ENCODE peak calls at places on chromosomes 2 and 18, in seven cellular contexts. L is ovary, V is vagina, E is GM23338, F is suprapubic skin, H is transverse colon, X is spleen. M is an unnamed sample.
A peak's percentile ranks its signal among the peaks of the same experiment; 100 is the strongest.

GRCh38 chr2:32824415-32824814 is 122.3 kb upstream of the LTBP1 start:
- DNase-seq in L (no peak), V (no peak), E (no peak), F (no peak), H (no peak), X (no peak), M (no peak)

GRCh38 chr2:20183373-20183772 is 41.6 kb downstream of the SDC1 start:
- DNase-seq in L (no peak), V (no peak), E (no peak), F (no peak), H (no peak), X (no peak), M (no peak)

GRCh38 chr2:128666596-128666995 is 347.9 kb upstream of the HS6ST1 start:
- DNase-seq in L (no peak), V (no peak), E (no peak), F (no peak), H (no peak), X (no peak), M (no peak)

GRCh38 chr2:30225131-30225762 is 6.1 kb upstream of the LBH start:
- DNase-seq in L (peak; percentile 74), V (no peak), E (no peak), F (no peak), H (peak; percentile 52), X (peak; percentile 84), M (no peak)

GRCh38 chr2:218829868-218830451 is 1.6 kb downstream of the PRKAG3 start:
- DNase-seq in L (no peak), V (no peak), E (peak; percentile 22), F (no peak), H (no peak), X (peak; percentile 64), M (no peak)

GRCh38 chr2:99974275-99974674 is 168.1 kb downstream of the AFF3 start:
- DNase-seq in L (no peak), V (no peak), E (no peak), F (no peak), H (no peak), X (no peak), M (no peak)

GRCh38 chr18:78764544-78764943 is 215.1 kb upstream of the SALL3 start:
- DNase-seq in L (no peak), V (peak; percentile 80), E (no peak), F (no peak), H (no peak), X (no peak), M (no peak)

GRCh38 chr2:3728104-3729054 is 25.0 kb downstream of the DCDC2C start:
- DNase-seq in L (no peak), V (peak; percentile 76), E (peak; percentile 80), F (no peak), H (no peak), X (no peak), M (no peak)

GRCh38 chr2:121196132-121196848 is 88.7 kb downstream of the TFCP2L1 start:
- DNase-seq in L (no peak), V (no peak), E (peak; percentile 38), F (peak; percentile 85), H (no peak), X (no peak), M (peak; percentile 56)

DNA sequence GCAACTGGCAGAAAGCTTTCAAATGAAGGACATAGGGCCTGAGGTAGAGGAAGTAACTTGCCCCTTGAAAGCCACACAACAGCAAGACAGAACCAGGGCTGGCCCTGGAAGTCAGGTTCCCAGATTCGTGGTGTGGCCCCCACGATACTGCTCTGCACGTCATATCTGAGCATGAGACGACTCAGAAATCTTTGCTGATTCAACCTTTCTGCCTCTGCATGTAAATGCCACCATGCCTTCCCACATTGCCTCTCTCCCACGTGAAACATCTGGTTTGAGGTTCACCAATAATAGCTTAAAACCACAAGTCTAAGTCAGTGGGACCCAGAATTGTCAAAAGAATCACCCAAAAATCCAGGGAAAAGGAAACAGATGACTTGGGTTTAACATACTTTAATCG is 214.0 kb upstream of the TRIB2 start:
- DNase-seq in L (no peak), V (no peak), E (no peak), F (no peak), H (no peak), X (no peak), M (no peak)
- H3K4me1 ChIP-seq in L (peaks cover 9% of the 10 kb centered on the region), V (no peaks in the 10 kb centered on the region), E (no peaks in the 10 kb centered on the region), F (peaks cover 9% of the 10 kb centered on the region), H (no peaks in the 10 kb centered on the region), X (peaks cover 23% of the 10 kb centered on the region), M (peaks cover 1% of the 10 kb centered on the region)

DNA sequence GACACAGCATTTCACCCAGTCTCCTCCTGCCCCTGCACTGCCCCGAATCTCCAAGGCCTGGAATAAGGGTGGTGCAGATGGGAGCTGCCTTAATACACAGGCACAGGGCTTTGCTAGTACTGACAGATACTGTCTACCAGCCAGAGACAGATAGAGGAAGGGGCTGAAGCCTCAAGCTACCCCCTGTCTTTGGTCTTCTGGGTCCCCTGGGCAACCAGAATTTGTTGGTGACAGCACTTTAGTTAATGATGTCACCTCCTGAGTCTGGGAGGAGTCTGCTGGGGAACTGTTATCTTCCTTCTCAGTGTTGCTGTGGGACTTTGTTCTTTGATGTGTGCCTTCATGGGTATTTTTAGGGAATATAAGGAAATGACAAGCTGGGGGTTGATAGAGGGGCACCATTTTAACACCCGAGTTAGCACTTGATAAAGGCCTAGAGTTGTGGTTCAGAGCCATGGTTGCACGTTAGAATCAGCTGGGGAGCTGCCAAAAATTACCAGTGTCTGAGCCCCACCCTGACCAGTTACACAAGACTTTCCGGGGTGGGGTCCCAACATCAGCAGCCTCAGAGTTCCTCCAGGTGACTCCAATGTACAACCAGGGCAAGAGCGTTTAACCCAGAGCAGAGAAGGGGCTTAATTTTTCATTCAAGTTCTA is 136.8 kb downstream of the SMAD7 start:
- DNase-seq in L (peak; percentile 16), V (peak; percentile 60), E (no peak), F (peak; percentile 31), H (peak; percentile 39), X (peak; percentile 69), M (no peak)
- H3K27ac ChIP-seq in L (no peak overlapping the region), V (no peak overlapping the region), E (no peak overlapping the region), F (no peak overlapping the region), H (peak overlapping the region; percentile 34), X (peak overlapping the region; percentile 50), M (peak overlapping the region; percentile 11)

GRCh38 chr18:58453913-58454317 is 175.0 kb downstream of the ALPK2 start:
- DNase-seq in L (no peak), V (no peak), E (no peak), F (no peak), H (no peak), X (no peak), M (no peak)
- H3K4me1 ChIP-seq in L (no peaks in the 10 kb centered on the region), V (peaks cover 9% of the 10 kb centered on the region), E (no peaks in the 10 kb centered on the region), F (no peaks in the 10 kb centered on the region), H (peaks cover 6% of the 10 kb centered on the region), X (peaks cover 11% of the 10 kb centered on the region), M (no peaks in the 10 kb centered on the region)

DNA sequence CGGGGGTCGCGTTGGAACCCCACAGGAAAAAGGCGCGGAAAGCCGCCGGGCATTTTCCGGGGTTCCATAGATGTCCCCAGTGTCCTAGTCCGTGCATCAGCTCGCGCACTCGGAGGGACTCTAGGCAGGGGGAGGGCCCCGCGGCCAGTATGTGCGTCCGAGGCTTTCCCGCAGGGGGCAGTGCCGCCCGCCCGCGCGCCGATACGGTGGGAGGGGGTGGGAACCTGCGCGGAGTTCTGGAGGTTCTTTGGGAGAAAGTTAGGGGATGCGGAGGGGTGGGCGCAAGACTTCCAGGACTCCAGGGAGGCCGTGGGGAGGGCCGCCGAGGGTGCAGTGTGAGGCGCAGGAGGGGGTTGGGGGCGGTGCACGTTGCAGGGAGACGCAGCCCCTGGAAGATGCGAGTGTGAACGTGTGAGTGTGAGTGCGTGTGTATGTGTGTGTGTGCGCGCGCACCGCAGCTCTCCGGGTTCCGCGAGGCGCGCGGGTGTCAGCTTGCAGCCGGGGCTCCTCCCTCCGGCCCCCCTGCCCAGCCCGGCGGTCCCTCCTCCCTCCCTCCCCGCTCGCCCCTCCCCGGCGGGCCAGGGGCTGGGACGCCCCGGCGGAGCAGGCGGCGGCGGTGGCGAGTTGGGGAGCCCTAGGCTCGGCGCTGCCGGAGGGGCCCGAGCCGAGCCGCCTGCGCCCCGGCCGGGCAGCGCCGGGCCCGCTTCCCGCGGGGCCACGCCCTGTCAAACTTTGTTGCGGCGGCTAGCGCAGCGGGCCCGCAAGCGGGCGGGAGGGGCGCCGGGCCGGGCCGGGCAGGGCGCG is at the start of gene TCF7L1:
- DNase-seq in L (peak; percentile 93), V (peak; percentile 93), E (peak; percentile 94), F (peak; percentile 94), H (peak; percentile 69), X (peak; percentile 82), M (peak; percentile 80)
- H3K27ac ChIP-seq in L (peak within 1 kb of the TSS; percentile 95), V (peak within 1 kb of the TSS; percentile 91), E (peak within 1 kb of the TSS; percentile 100), F (peak within 1 kb of the TSS; percentile 80), H (peak within 1 kb of the TSS; percentile 76), X (peak within 1 kb of the TSS; percentile 71), M (peak within 1 kb of the TSS; percentile 84)

DNA sequence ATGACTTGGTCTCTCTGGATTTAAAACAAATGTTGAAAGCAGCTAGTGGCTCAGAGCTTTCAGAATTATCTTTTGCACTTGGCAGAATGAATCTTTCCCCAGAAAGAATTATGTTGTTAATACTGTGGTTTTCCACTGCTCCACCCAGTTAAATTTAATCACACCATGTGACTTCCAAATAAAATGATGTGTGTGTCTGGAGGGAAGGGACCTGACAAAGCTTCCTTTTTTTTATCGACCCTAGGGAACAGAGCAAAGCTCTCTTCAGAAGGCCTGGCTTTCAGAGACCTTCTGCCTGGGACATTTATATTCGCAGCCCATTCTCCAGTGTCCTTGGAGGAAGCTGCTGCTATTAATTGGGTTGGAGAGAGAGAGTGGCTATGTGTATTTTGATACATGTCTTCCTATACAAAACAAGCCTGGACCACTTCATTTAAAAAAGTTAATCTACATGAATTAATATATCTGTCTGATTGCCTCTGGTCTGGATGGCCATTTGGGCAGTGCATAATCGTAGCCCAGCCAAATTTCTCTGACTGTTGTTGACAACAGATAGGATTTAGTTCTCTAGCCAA is 233.7 kb downstream of the PRKCE start:
- DNase-seq in L (no peak), V (no peak), E (no peak), F (no peak), H (no peak), X (no peak), M (no peak)
- H3K4me1 ChIP-seq in L (peaks cover 31% of the 10 kb centered on the region), V (peaks cover 80% of the 10 kb centered on the region), E (peaks cover 3% of the 10 kb centered on the region), F (peaks cover 76% of the 10 kb centered on the region), H (peaks cover 62% of the 10 kb centered on the region), X (peaks cover 12% of the 10 kb centered on the region), M (peaks cover 29% of the 10 kb centered on the region)

M was measured in lung.